ENCODE peak calls at places on chromosomes 5 and 9, in five cellular contexts. O is sigmoid colon, J is upper lobe of right lung, A is GM12865, T is A549. R is an unnamed sample.

GRCh38 chr9:33448159-33448511 is 742 bp upstream of the AQP3 start:
- DNase-seq in O (no peak), T (no peak), J (no peak), A (no peak), R (no peak)

GRCh38 chr5:133714161-133714915 is 102.0 kb upstream of the FSTL4 start:
- DNase-seq in A (no peak), J (no peak), T (no peak), O (no peak), R (no peak)

GRCh38 chr5:150622157-150622556 is 18.3 kb upstream of the SYNPO start:
- DNase-seq in J (no peak), A (no peak), T (no peak), O (no peak), R (no peak)

GRCh38 chr5:81268797-81269196 is 32.6 kb upstream of the ZCCHC9 start:
- DNase-seq in O (no peak), A (no peak), J (no peak), T (peak; percentile 33), R (no peak)

GRCh38 chr9:130938652-130939404 is at the start of gene FIBCD1:
- DNase-seq in J (no peak), T (peak; percentile 67), A (peak; percentile 57), O (no peak), R (peak; percentile 65)

GRCh38 chr9:114285166-114285867 is 37.6 kb upstream of the ORM1 start:
- DNase-seq in O (peak; percentile 62), J (peak; percentile 64), T (no peak), A (no peak), R (no peak)

GRCh38 chr5:91079037-91079436 is 304.1 kb downstream of the ARRDC3 start:
- DNase-seq in O (no peak), A (peak; percentile 32), T (no peak), J (no peak), R (no peak)

GRCh38 chr5:153209016-153209415 is 281.5 kb upstream of the GRIA1 start:
- DNase-seq in O (no peak), T (no peak), A (no peak), J (no peak), R (no peak)

GRCh38 chr5:122112063-122112462 is 17.3 kb upstream of the ZNF474 start:
- DNase-seq in A (no peak), J (no peak), O (no peak), T (no peak), R (no peak)

GRCh38 chr9:83219924-83220438 is 157.0 kb upstream of the RASEF start:
- DNase-seq in J (no peak), O (no peak), T (no peak), A (no peak), R (no peak)

GRCh38 chr9:134783699-134784039 is 96.9 kb upstream of the FCN2 start:
- DNase-seq in T (no peak), J (no peak), O (peak; percentile 84), A (no peak), R (no peak)

GRCh38 chr5:32387841-32388240 is 56.7 kb downstream of the ZFR start:
- DNase-seq in J (no peak), T (no peak), A (no peak), O (no peak), R (no peak)

GRCh38 chr9:131641618-131642495 is 96.5 kb downstream of the PRRT1B start:
- DNase-seq in J (no peak), A (no peak), O (peak; percentile 90), T (no peak), R (no peak)

GRCh38 chr5:78887384-78888118 is 97.6 kb downstream of the ARSB start:
- DNase-seq in T (no peak), J (no peak), A (peak; percentile 86), O (no peak), R (peak; percentile 50)

GRCh38 chr5:87872986-87873385 is 395.7 kb downstream of the TMEM161B start:
- DNase-seq in T (no peak), A (no peak), O (no peak), J (no peak), R (no peak)

GRCh38 chr9:34524349-34524748 is 1.6 kb upstream of the ENHO start:
- DNase-seq in T (no peak), A (no peak), J (no peak), O (peak; percentile 9), R (no peak)

GRCh38 chr5:51392689-51393199 is 9.5 kb downstream of the ISL1 start:
- DNase-seq in J (no peak), O (no peak), T (no peak), A (no peak), R (no peak)

GRCh38 chr9:20906326-20906725 is 125.1 kb downstream of the HACD4 start:
- DNase-seq in O (no peak), T (no peak), J (no peak), A (no peak), R (no peak)

GRCh38 chr9:123102380-123103113 is 69.1 kb downstream of the GPR21 start:
- DNase-seq in O (no peak), A (no peak), J (no peak), T (no peak), R (no peak)

GRCh38 chr9:17614929-17615328 is 36.1 kb downstream of the SH3GL2 start:
- DNase-seq in J (no peak), A (no peak), T (no peak), O (no peak), R (no peak)

GRCh38 chr9:98867434-98868168 is 60.1 kb downstream of the GALNT12 start:
- DNase-seq in J (no peak), A (no peak), O (peak; percentile 93), T (no peak), R (no peak)

GRCh38 chr5:133244242-133244641 is 192.4 kb downstream of the HSPA4 start:
- DNase-seq in J (no peak), A (peak; percentile 82), T (no peak), O (no peak), R (peak; percentile 71)

GRCh38 chr5:109352024-109352423 is 57.8 kb downstream of the PJA2 start:
- DNase-seq in T (no peak), J (no peak), A (no peak), O (no peak), R (no peak)

GRCh38 chr5:1685076-1685475 is 114.6 kb downstream of the MRPL36 start:
- DNase-seq in A (no peak), O (no peak), T (no peak), J (no peak), R (no peak)

GRCh38 chr9:31588010-31588409 is 796.4 kb upstream of the ACO1 start:
- DNase-seq in T (no peak), O (no peak), A (no peak), J (no peak), R (no peak)

GRCh38 chr9:91433180-91433579 is 9.5 kb upstream of the NFIL3 start:
- DNase-seq in A (peak; percentile 53), O (no peak), J (no peak), T (peak; percentile 68), R (peak; percentile 36)

GRCh38 chr5:179393078-179393477 is 47.8 kb upstream of the ADAMTS2 start:
- DNase-seq in T (no peak), J (no peak), A (no peak), O (peak; percentile 64), R (no peak)

GRCh38 chr5:77218263-77218662 is 7.8 kb downstream of the PDE8B start:
- DNase-seq in O (no peak), J (no peak), A (no peak), T (peak; percentile 55), R (no peak)

GRCh38 chr5:169029661-169030274 is 271.2 kb downstream of the SLIT3 start:
- DNase-seq in J (no peak), T (no peak), O (no peak), A (no peak), R (no peak)

GRCh38 chr9:136438909-136439549 is 616 bp downstream of the INPP5E start:
- DNase-seq in O (no peak), A (peak; percentile 70), T (peak; percentile 25), J (peak; percentile 77), R (peak; percentile 84)

GRCh38 chr5:119897537-119898370 is 268.4 kb downstream of the FAM170A start:
- DNase-seq in T (no peak), O (no peak), A (no peak), J (no peak), R (no peak)

GRCh38 chr9:371349-371748 is 156.7 kb downstream of the DOCK8 start:
- DNase-seq in J (no peak), O (no peak), A (no peak), T (no peak), R (no peak)

GRCh38 chr5:115530426-115530825 is 14.1 kb downstream of the FEM1C start:
- DNase-seq in O (no peak), A (no peak), T (no peak), J (no peak), R (no peak)

GRCh38 chr5:142495561-142495960 is 170.7 kb upstream of the SPRY4 start:
- DNase-seq in T (no peak), O (no peak), J (no peak), A (no peak), R (no peak)

GRCh38 chr9:126061575-126061974 is 265.1 kb upstream of the MVB12B start:
- DNase-seq in J (peak; percentile 37), A (no peak), T (no peak), O (peak; percentile 27), R (no peak)
- TF ChIP-seq CTCF in J (no peak), A (no peak), T (no peak), O (no peak), R (no peak)

GRCh38 chr9:129130791-129131190 is 19.6 kb downstream of the PTPA start:
- DNase-seq in J (no peak), T (no peak), O (no peak), A (no peak), R (no peak)
- TF ChIP-seq CTCF in J (no peak), T (no peak), O (no peak), A (no peak), R (no peak)

GRCh38 chr9:127360829-127361228 is 36.1 kb upstream of the SLC2A8 start:
- DNase-seq in O (no peak), T (peak; percentile 40), J (no peak), A (peak; percentile 11), R (no peak)
- TF ChIP-seq CTCF in O (peak; percentile 14), T (peak; percentile 31), J (no peak), A (no peak), R (no peak)

DNA sequence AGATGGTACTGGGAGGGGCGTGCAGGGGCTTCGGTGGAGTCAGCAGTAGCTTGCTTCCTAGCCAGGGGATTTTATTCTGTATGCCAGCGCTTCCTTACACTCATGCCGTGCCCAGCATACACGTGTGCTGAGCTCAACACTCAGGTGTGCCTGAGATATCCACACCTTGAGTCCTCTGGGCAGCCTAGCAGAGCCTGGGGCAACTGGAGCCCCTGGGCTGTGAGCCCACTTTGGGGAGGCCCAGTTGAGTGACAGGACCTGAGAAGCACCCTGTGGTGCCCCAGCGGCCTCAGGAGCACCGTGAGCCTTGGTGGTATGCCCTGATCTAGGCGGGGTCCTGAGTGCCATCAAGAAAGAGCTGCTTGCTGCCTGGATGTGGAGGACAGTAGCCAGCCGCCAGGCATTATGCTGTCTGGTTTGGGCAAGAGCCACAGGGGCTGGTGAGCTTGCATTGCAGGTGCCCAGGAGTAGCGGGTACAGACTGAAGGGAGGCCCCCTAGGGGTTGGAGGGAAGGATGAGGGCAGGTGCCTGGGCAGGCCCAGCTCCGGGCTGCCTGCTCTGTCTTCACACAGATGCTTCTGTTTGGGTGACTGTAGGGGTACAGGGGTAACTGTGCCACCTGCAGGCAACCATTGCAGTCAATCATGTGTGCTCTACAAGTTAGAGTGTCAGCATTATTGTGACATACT is 42.9 kb downstream of the BNIP1 start:
- DNase-seq in A (peak; percentile 52), J (no peak), T (no peak), O (no peak), R (no peak)
- TF ChIP-seq CTCF in A (peak; percentile 26), J (no peak), T (no peak), O (no peak), R (no peak)